ENCODE peak calls at places on chromosome 10, in six cellular contexts. Q, L, K, O, G and P are unnamed samples.

GRCh38 chr10:17064435-17064834 is 65.2 kb downstream of the CUBN start:
- DNase-seq in Q (no peak), L (no peak), K (no peak), O (no peak), G (no peak), P (no peak)

GRCh38 chr10:88642254-88642653 is 22.0 kb upstream of the LIPF start:
- DNase-seq in Q (no peak), L (no peak), K (no peak), O (no peak), G (no peak), P (no peak)

GRCh38 chr10:119677904-119678755 is 26.9 kb downstream of the BAG3 start:
- DNase-seq in Q (no peak), L (no peak), K (peak; percentile 69), O (no peak), G (no peak), P (no peak)

GRCh38 chr10:77609781-77610272 is 27.8 kb downstream of the KCNMA1 start:
- DNase-seq in Q (no peak), L (no peak), K (no peak), O (no peak), G (no peak), P (peak; percentile 46)

GRCh38 chr10:14093735-14094484 is 236.8 kb downstream of the FRMD4A start:
- DNase-seq in Q (no peak), L (no peak), K (no peak), O (no peak), G (no peak), P (peak; percentile 14)

GRCh38 chr10:68562666-68563522 is 2.8 kb downstream of the TET1 start:
- DNase-seq in Q (no peak), L (no peak), K (no peak), O (no peak), G (no peak), P (no peak)

GRCh38 chr10:14560794-14561765 is 213.6 kb downstream of the FAM107B start:
- DNase-seq in Q (no peak), L (no peak), K (no peak), O (no peak), G (no peak), P (no peak)

GRCh38 chr10:97006364-97006763 is 174.3 kb downstream of the LCOR start:
- DNase-seq in Q (no peak), L (no peak), K (no peak), O (no peak), G (no peak), P (no peak)

GRCh38 chr10:45419673-45420020 is 45.6 kb downstream of the ALOX5 start:
- DNase-seq in Q (no peak), L (no peak), K (peak; percentile 69), O (no peak), G (no peak), P (no peak)

GRCh38 chr10:132792796-132793195 is 6.8 kb upstream of the NKX6-2 start:
- DNase-seq in Q (no peak), L (no peak), K (no peak), O (no peak), G (no peak), P (no peak)

DNA sequence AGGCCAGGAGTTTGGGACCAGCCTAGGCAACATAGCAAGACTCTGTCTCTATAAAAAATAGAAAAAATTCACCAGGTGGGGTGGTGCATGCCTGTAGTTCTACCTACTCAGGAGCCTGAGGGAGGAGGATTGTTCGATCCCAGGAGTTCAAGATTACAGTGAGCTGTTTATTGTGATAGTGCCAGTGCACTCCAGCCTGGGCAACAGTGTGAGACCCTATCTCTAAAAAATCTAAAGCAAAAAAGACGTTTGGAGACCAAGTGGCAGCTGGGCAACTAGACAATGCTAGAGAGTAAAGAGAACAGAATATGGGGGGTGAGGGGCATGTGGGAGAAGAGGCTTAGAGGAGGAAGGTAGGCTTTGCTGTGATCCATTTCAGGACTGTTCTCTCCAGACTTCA is 1.4 kb downstream of the PDSS1 start:
- DNase-seq in Q (no peak), L (no peak), K (no peak), O (no peak), G (no peak), P (no peak)
- H3K4me3 ChIP-seq in Q (no peak overlapping the region), L (peak overlapping the region; percentile 84), K (peak overlapping the region; percentile 100), O (peak overlapping the region; percentile 71), G (no peak overlapping the region), P (peak overlapping the region; percentile 87)

GRCh38 chr10:469947-470338 is 219.5 kb downstream of the DIP2C start:
- DNase-seq in Q (no peak), L (no peak), K (no peak), O (no peak), G (no peak), P (no peak)
- H3K27ac ChIP-seq in Q (no peak overlapping the region), L (no peak overlapping the region), K (no peak overlapping the region), O (no peak overlapping the region), G (no peak overlapping the region), P (no peak overlapping the region)

DNA sequence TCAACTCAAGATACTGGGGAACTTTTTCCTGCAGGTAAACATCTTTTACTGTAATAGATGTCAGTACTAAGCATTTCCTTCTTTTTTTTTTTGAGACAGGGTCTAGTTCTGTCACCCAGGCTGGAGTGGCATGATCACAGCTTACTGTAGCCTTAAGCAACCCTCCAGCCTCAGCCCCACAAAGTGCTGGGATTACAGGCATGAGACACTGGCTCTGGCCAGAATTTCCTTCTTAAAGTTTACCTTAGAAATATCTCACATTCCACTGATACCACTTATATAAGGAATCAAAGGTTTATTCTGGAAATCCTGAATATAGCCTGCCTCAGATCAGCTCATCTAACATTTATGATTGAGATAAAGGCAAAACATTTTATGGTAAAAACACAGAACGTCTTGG is 151.8 kb downstream of the ZMYND11 start:
- DNase-seq in Q (no peak), L (no peak), K (no peak), O (no peak), G (no peak), P (no peak)
- H3K36me3 ChIP-seq in Q (no peaks in the 10 kb centered on the region), L (peaks cover 76% of the 10 kb centered on the region), K (peaks cover 82% of the 10 kb centered on the region), O (no peaks in the 10 kb centered on the region), G (no peaks in the 10 kb centered on the region), P (no peaks in the 10 kb centered on the region)

DNA sequence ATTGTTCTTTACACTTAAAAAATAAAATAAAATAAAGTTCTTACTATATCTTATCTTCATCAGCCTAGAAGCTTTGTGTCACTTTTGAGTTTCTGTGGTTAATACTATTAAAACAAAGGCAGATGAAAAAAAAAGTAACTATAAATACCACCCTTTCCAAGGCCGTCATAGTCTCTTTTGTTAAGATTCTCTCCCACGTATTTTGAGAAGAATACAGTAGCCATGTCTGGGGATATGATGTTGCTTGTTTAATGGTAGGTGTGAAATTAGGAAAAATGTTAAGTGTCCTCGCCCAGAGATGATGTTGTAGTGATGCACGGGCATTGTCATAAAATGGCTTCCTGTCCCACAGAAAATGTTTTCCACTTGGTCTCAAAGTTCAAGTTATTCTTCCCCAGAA is 223.9 kb downstream of the NEBL start:
- DNase-seq in Q (no peak), L (no peak), K (no peak), O (no peak), G (no peak), P (no peak)
- H3K4me3 ChIP-seq in Q (no peak overlapping the region), L (no peak overlapping the region), K (no peak overlapping the region), O (no peak overlapping the region), G (no peak overlapping the region), P (no peak overlapping the region)

DNA sequence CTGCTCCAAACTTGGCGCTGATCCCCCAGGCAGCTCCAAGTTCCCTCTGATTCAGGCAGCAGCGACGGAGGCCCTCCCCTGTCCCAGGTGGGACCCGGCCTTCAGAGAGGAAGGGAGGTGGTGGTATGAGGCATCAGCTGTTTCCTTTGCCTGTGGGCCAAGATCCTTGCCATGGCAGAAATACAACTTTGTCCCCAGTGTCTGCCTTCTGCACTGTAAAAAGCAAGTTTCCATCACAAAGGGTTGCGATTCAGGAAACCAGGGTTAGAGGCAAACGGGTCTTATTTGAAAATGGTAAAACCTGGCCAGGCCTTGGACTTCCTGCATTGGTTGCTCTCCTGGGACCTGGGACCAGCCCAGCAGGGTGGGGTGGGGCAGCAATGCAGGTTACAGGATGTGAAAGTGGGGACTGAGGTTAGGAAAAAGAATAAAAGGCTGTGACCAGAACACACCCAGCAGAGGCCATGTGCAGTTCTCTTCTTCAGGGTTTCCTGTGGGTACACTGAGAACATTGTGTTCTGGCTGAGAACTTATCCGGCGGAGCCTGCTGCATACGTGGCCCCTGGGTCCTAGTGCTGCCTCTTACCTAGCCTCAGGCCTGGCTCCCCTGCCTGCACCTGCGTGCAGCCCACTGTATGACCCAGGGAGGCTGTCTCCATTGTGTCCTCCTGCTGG is 25.1 kb upstream of the DDIT4 start:
- DNase-seq in Q (peak; percentile 92), L (peak; percentile 87), K (peak; percentile 93), O (peak; percentile 92), G (peak; percentile 93), P (peak; percentile 77)
- H3K27ac ChIP-seq in Q (peak overlapping the region; percentile 92), L (peak overlapping the region; percentile 95), K (peak overlapping the region; percentile 90), O (peak overlapping the region; percentile 93), G (peak overlapping the region; percentile 91), P (peak overlapping the region; percentile 90)

GRCh38 chr10:125788156-125789034 is 12.8 kb upstream of the MMP21 start:
- DNase-seq in Q (no peak), L (no peak), K (no peak), O (no peak), G (no peak), P (no peak)

GRCh38 chr10:125797424-125797823 is 21.8 kb upstream of the MMP21 start:
- DNase-seq in Q (no peak), L (no peak), K (no peak), O (no peak), G (no peak), P (no peak)

GRCh38 chr10:125795111-125795510 is 19.5 kb upstream of the MMP21 start:
- DNase-seq in Q (no peak), L (no peak), K (no peak), O (no peak), G (no peak), P (no peak)

GRCh38 chr10:125795637-125796190 is 20.1 kb upstream of the MMP21 start:
- DNase-seq in Q (no peak), L (no peak), K (no peak), O (no peak), G (no peak), P (no peak)

DNA sequence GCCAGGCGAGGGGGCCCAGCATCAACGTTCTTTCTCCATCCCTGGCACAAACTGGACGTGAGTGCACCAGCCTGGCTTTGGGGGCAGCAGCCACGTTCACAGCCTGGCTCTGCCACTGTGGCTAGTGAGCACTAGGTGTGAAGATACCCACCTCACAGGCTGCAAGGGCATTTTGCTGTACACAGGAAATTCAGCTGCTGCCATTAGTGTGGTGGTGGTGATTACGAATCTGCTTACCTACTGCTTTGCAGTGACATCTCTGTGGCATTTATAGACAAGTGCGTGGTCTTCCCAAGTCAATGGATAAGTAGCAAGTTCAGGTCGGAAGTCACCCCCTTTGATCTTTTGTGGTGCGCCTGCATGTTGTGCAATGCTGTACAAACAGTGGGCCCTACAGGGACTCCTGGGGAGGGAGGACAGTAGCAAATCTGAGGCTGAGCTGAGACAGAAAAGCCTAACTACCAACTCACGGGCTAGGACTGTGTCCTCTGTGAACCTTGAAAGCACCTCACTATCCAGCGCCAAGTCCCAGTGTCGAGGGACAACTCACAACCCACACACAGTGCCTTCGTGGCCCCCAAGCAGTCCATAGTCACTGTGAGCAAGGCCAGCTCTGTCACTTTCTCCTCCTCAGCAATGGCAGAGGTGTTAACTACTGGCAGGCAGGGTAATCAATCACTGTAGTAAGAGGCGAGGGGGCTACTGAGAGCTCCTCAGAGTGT is 16.9 kb upstream of the MMP21 start:
- DNase-seq in Q (no peak), L (no peak), K (no peak), O (no peak), G (no peak), P (no peak)
- H3K36me3 ChIP-seq in Q (no peaks in the 10 kb centered on the region), L (peaks cover 87% of the 10 kb centered on the region), K (peaks cover 92% of the 10 kb centered on the region), O (peaks cover 14% of the 10 kb centered on the region), G (no peaks in the 10 kb centered on the region), P (peaks cover 18% of the 10 kb centered on the region)

GRCh38 chr10:30803901-30804322 is 174.4 kb upstream of the LYZL2 start:
- DNase-seq in Q (no peak), L (no peak), K (peak; percentile 83), O (peak; percentile 72), G (peak; percentile 50), P (no peak)
- H3K4me3 ChIP-seq in Q (no peak overlapping the region), L (no peak overlapping the region), K (no peak overlapping the region), O (no peak overlapping the region), G (no peak overlapping the region), P (no peak overlapping the region)